ENCODE peak calls at places on chromosomes 4 and X, in ten cellular contexts. One of them, this sample, is unnamed.

GRCh38 chr4:172726001-172726423 is 442.6 kb upstream of the GALNT7 start:
- DNase-seq in adipocyte: no peak
- DNase-seq in fibroblast of mammary gland: no peak
- DNase-seq in upper lobe of left lung: no peak
- DNase-seq in IMR-90: no peak
- DNase-seq in upper lobe of right lung: no peak
- DNase-seq in choroid plexus epithelial cell: peak
- DNase-seq in heart right ventricle: no peak
- DNase-seq in mucosa of descending colon: peak
- DNase-seq in NB4: no peak
- DNase-seq in this sample: peak

GRCh38 chrX:47802589-47802988 is 34.1 kb upstream of the ZNF81 start:
- DNase-seq in fibroblast of mammary gland: peak
- DNase-seq in NB4: peak
- DNase-seq in upper lobe of right lung: no peak
- DNase-seq in adipocyte: peak
- DNase-seq in choroid plexus epithelial cell: peak
- DNase-seq in upper lobe of left lung: no peak
- DNase-seq in heart right ventricle: no peak
- DNase-seq in IMR-90: peak
- DNase-seq in mucosa of descending colon: no peak
- DNase-seq in this sample: no peak

GRCh38 chr4:1356181-1356998 is 9.4 kb downstream of the UVSSA start:
- DNase-seq in mucosa of descending colon: peak
- DNase-seq in adipocyte: peak
- DNase-seq in heart right ventricle: peak
- DNase-seq in IMR-90: peak
- DNase-seq in choroid plexus epithelial cell: peak
- DNase-seq in NB4: peak
- DNase-seq in fibroblast of mammary gland: peak
- DNase-seq in upper lobe of right lung: no peak
- DNase-seq in upper lobe of left lung: peak
- DNase-seq in this sample: no peak

GRCh38 chr4:2623442-2623841 is 87.0 kb downstream of the FAM193A start:
- DNase-seq in fibroblast of mammary gland: no peak
- DNase-seq in upper lobe of left lung: no peak
- DNase-seq in NB4: no peak
- DNase-seq in upper lobe of right lung: peak
- DNase-seq in IMR-90: no peak
- DNase-seq in mucosa of descending colon: no peak
- DNase-seq in adipocyte: no peak
- DNase-seq in heart right ventricle: no peak
- DNase-seq in choroid plexus epithelial cell: no peak
- DNase-seq in this sample: no peak

GRCh38 chrX:17527135-17527701 is 152.2 kb downstream of the NHS start:
- DNase-seq in fibroblast of mammary gland: no peak
- DNase-seq in adipocyte: no peak
- DNase-seq in upper lobe of right lung: peak
- DNase-seq in NB4: peak
- DNase-seq in mucosa of descending colon: peak
- DNase-seq in heart right ventricle: peak
- DNase-seq in choroid plexus epithelial cell: no peak
- DNase-seq in IMR-90: peak
- DNase-seq in upper lobe of left lung: no peak
- DNase-seq in this sample: no peak

GRCh38 chrX:43357741-43358140 is 298.4 kb upstream of the MAOA start:
- DNase-seq in IMR-90: no peak
- DNase-seq in heart right ventricle: no peak
- DNase-seq in choroid plexus epithelial cell: no peak
- DNase-seq in upper lobe of left lung: no peak
- DNase-seq in fibroblast of mammary gland: no peak
- DNase-seq in NB4: no peak
- DNase-seq in adipocyte: no peak
- DNase-seq in mucosa of descending colon: no peak
- DNase-seq in upper lobe of right lung: no peak
- DNase-seq in this sample: no peak

GRCh38 chr4:144501231-144501780 is 144.7 kb upstream of the HHIP start:
- DNase-seq in choroid plexus epithelial cell: peak
- DNase-seq in heart right ventricle: no peak
- DNase-seq in upper lobe of right lung: no peak
- DNase-seq in fibroblast of mammary gland: no peak
- DNase-seq in IMR-90: no peak
- DNase-seq in NB4: no peak
- DNase-seq in adipocyte: no peak
- DNase-seq in upper lobe of left lung: no peak
- DNase-seq in mucosa of descending colon: no peak
- DNase-seq in this sample: no peak

GRCh38 chr4:14237911-14238310 is 610.4 kb upstream of the BOD1L1 start:
- DNase-seq in heart right ventricle: no peak
- DNase-seq in IMR-90: no peak
- DNase-seq in fibroblast of mammary gland: peak
- DNase-seq in adipocyte: no peak
- DNase-seq in upper lobe of left lung: no peak
- DNase-seq in mucosa of descending colon: no peak
- DNase-seq in upper lobe of right lung: no peak
- DNase-seq in NB4: no peak
- DNase-seq in choroid plexus epithelial cell: no peak
- DNase-seq in this sample: no peak

GRCh38 chr4:1008840-1009646 is 2.4 kb upstream of the FGFRL1 start:
- DNase-seq in fibroblast of mammary gland: no peak
- DNase-seq in IMR-90: no peak
- DNase-seq in upper lobe of right lung: peak
- DNase-seq in mucosa of descending colon: peak
- DNase-seq in NB4: peak
- DNase-seq in upper lobe of left lung: peak
- DNase-seq in heart right ventricle: peak
- DNase-seq in adipocyte: peak
- DNase-seq in choroid plexus epithelial cell: no peak
- DNase-seq in this sample: no peak

GRCh38 chr4:125515016-125515415 is 200.3 kb downstream of the FAT4 start:
- DNase-seq in NB4: no peak
- DNase-seq in upper lobe of right lung: no peak
- DNase-seq in upper lobe of left lung: no peak
- DNase-seq in choroid plexus epithelial cell: no peak
- DNase-seq in heart right ventricle: no peak
- DNase-seq in fibroblast of mammary gland: no peak
- DNase-seq in mucosa of descending colon: no peak
- DNase-seq in IMR-90: no peak
- DNase-seq in adipocyte: no peak
- DNase-seq in this sample: no peak

GRCh38 chr4:74428278-74428677 is 16.7 kb upstream of the AREG start:
- DNase-seq in IMR-90: peak
- DNase-seq in choroid plexus epithelial cell: peak
- DNase-seq in upper lobe of left lung: no peak
- DNase-seq in upper lobe of right lung: no peak
- DNase-seq in NB4: no peak
- DNase-seq in adipocyte: no peak
- DNase-seq in mucosa of descending colon: no peak
- DNase-seq in fibroblast of mammary gland: peak
- DNase-seq in heart right ventricle: no peak
- DNase-seq in this sample: no peak

GRCh38 chr4:89140168-89140759 is 28.9 kb downstream of the TIGD2 start:
- DNase-seq in upper lobe of left lung: no peak
- DNase-seq in NB4: no peak
- DNase-seq in choroid plexus epithelial cell: peak
- DNase-seq in heart right ventricle: no peak
- DNase-seq in IMR-90: no peak
- DNase-seq in fibroblast of mammary gland: no peak
- DNase-seq in adipocyte: no peak
- DNase-seq in upper lobe of right lung: no peak
- DNase-seq in mucosa of descending colon: no peak
- DNase-seq in this sample: no peak

GRCh38 chr4:69484011-69484410 is 11.7 kb downstream of the UGT2B4 start:
- DNase-seq in upper lobe of left lung: no peak
- DNase-seq in choroid plexus epithelial cell: no peak
- DNase-seq in upper lobe of right lung: no peak
- DNase-seq in IMR-90: no peak
- DNase-seq in heart right ventricle: no peak
- DNase-seq in adipocyte: no peak
- DNase-seq in mucosa of descending colon: no peak
- DNase-seq in NB4: no peak
- DNase-seq in fibroblast of mammary gland: no peak
- DNase-seq in this sample: no peak

GRCh38 chr4:153181293-153182080 is 22.8 kb upstream of the TRIM2 start:
- DNase-seq in heart right ventricle: no peak
- DNase-seq in adipocyte: no peak
- DNase-seq in upper lobe of right lung: no peak
- DNase-seq in NB4: no peak
- DNase-seq in mucosa of descending colon: no peak
- DNase-seq in upper lobe of left lung: no peak
- DNase-seq in IMR-90: peak
- DNase-seq in fibroblast of mammary gland: peak
- DNase-seq in choroid plexus epithelial cell: no peak
- DNase-seq in this sample: no peak

GRCh38 chrX:39667746-39668507 is 429.8 kb downstream of the BCOR start:
- DNase-seq in mucosa of descending colon: no peak
- DNase-seq in fibroblast of mammary gland: no peak
- DNase-seq in adipocyte: peak
- DNase-seq in NB4: no peak
- DNase-seq in heart right ventricle: no peak
- DNase-seq in upper lobe of left lung: no peak
- DNase-seq in choroid plexus epithelial cell: no peak
- DNase-seq in upper lobe of right lung: no peak
- DNase-seq in IMR-90: no peak
- DNase-seq in this sample: no peak

GRCh38 chr4:163113921-163114703 is 52.6 kb downstream of the NAF1 start:
- DNase-seq in heart right ventricle: no peak
- DNase-seq in IMR-90: no peak
- DNase-seq in choroid plexus epithelial cell: no peak
- DNase-seq in adipocyte: no peak
- DNase-seq in upper lobe of left lung: no peak
- DNase-seq in upper lobe of right lung: no peak
- DNase-seq in fibroblast of mammary gland: peak
- DNase-seq in mucosa of descending colon: no peak
- DNase-seq in NB4: no peak
- DNase-seq in this sample: no peak
- H3K4me3 ChIP-seq in heart right ventricle: no peak
- H3K4me3 ChIP-seq in IMR-90: no peak
- H3K4me3 ChIP-seq in choroid plexus epithelial cell: no peak
- H3K4me3 ChIP-seq in adipocyte: no peak
- H3K4me3 ChIP-seq in upper lobe of left lung: no peak
- H3K4me3 ChIP-seq in upper lobe of right lung: no peak
- H3K4me3 ChIP-seq in fibroblast of mammary gland: no peak
- H3K4me3 ChIP-seq in mucosa of descending colon: no peak
- H3K4me3 ChIP-seq in NB4: no peak
- H3K4me3 ChIP-seq in this sample: no peak

DNA sequence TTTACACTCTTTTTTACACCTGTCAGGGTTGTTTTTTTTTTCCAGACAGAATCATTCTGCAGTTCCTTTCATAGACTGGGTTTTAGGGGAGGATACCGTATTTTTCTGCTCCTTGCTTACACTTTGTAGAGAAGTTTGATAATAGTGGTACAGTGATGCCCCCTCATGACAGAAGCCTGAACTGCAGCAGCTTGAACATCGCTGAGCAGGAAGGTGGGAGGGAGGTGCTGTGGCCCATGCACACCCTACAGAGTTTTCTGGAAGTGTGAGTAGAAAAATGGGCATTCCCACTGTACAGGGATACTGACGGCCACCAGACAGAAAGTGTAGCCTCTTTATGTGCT is 54.5 kb downstream of the RAB40A start:
- DNase-seq in IMR-90: peak
- DNase-seq in NB4: peak
- DNase-seq in upper lobe of left lung: no peak
- DNase-seq in choroid plexus epithelial cell: peak
- DNase-seq in fibroblast of mammary gland: peak
- DNase-seq in heart right ventricle: peak
- DNase-seq in mucosa of descending colon: peak
- DNase-seq in adipocyte: peak
- DNase-seq in upper lobe of right lung: peak
- DNase-seq in this sample: peak
- H3K4me3 ChIP-seq in IMR-90: no peak
- H3K4me3 ChIP-seq in NB4: no peak
- H3K4me3 ChIP-seq in upper lobe of left lung: peak
- H3K4me3 ChIP-seq in choroid plexus epithelial cell: peak
- H3K4me3 ChIP-seq in fibroblast of mammary gland: peak
- H3K4me3 ChIP-seq in heart right ventricle: peak
- H3K4me3 ChIP-seq in mucosa of descending colon: no peak
- H3K4me3 ChIP-seq in adipocyte: peak
- H3K4me3 ChIP-seq in upper lobe of right lung: peak
- H3K4me3 ChIP-seq in this sample: peak

GRCh38 chr4:113539408-113539807 is 222.1 kb downstream of the CAMK2D start:
- DNase-seq in choroid plexus epithelial cell: peak
- DNase-seq in NB4: no peak
- DNase-seq in IMR-90: peak
- DNase-seq in adipocyte: peak
- DNase-seq in upper lobe of left lung: no peak
- DNase-seq in heart right ventricle: no peak
- DNase-seq in upper lobe of right lung: no peak
- DNase-seq in fibroblast of mammary gland: peak
- DNase-seq in mucosa of descending colon: no peak
- DNase-seq in this sample: peak
- H3K4me3 ChIP-seq in choroid plexus epithelial cell: no peak
- H3K4me3 ChIP-seq in NB4: no peak
- H3K4me3 ChIP-seq in IMR-90: no peak
- H3K4me3 ChIP-seq in adipocyte: no peak
- H3K4me3 ChIP-seq in upper lobe of left lung: no peak
- H3K4me3 ChIP-seq in heart right ventricle: no peak
- H3K4me3 ChIP-seq in upper lobe of right lung: no peak
- H3K4me3 ChIP-seq in fibroblast of mammary gland: no peak
- H3K4me3 ChIP-seq in mucosa of descending colon: no peak
- H3K4me3 ChIP-seq in this sample: no peak

GRCh38 chr4:175106301-175106700 is 188.1 kb downstream of the ADAM29 start:
- DNase-seq in mucosa of descending colon: no peak
- DNase-seq in upper lobe of left lung: no peak
- DNase-seq in upper lobe of right lung: no peak
- DNase-seq in heart right ventricle: no peak
- DNase-seq in adipocyte: no peak
- DNase-seq in NB4: no peak
- DNase-seq in choroid plexus epithelial cell: no peak
- DNase-seq in IMR-90: no peak
- DNase-seq in fibroblast of mammary gland: no peak
- DNase-seq in this sample: no peak
- H3K4me3 ChIP-seq in mucosa of descending colon: no peak
- H3K4me3 ChIP-seq in upper lobe of left lung: no peak
- H3K4me3 ChIP-seq in upper lobe of right lung: no peak
- H3K4me3 ChIP-seq in heart right ventricle: no peak
- H3K4me3 ChIP-seq in adipocyte: no peak
- H3K4me3 ChIP-seq in NB4: no peak
- H3K4me3 ChIP-seq in choroid plexus epithelial cell: no peak
- H3K4me3 ChIP-seq in IMR-90: no peak
- H3K4me3 ChIP-seq in fibroblast of mammary gland: no peak
- H3K4me3 ChIP-seq in this sample: no peak

DNA sequence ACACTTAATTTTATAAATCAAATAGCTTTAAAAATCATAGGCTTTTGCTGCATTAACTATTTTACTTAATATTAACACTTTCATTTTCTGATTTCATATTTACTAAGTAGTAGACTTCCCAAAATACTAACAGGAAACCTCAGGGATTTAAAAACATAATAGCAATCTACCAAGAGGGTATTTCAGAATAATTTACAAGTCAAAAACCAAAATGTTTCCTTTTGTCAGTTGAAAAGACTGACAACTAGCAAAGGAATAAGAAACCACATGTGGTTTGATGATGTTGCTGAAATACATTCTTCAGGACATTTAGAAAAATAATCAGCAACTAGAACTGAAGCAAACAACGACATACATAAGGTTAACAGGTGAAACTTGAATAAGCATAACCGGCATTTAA is 40.1 kb downstream of the DHX15 start:
- DNase-seq in choroid plexus epithelial cell: peak
- DNase-seq in NB4: no peak
- DNase-seq in upper lobe of right lung: no peak
- DNase-seq in adipocyte: no peak
- DNase-seq in upper lobe of left lung: no peak
- DNase-seq in IMR-90: no peak
- DNase-seq in fibroblast of mammary gland: no peak
- DNase-seq in mucosa of descending colon: no peak
- DNase-seq in heart right ventricle: no peak
- DNase-seq in this sample: no peak
- H3K4me3 ChIP-seq in choroid plexus epithelial cell: no peak
- H3K4me3 ChIP-seq in NB4: no peak
- H3K4me3 ChIP-seq in upper lobe of right lung: no peak
- H3K4me3 ChIP-seq in adipocyte: no peak
- H3K4me3 ChIP-seq in upper lobe of left lung: no peak
- H3K4me3 ChIP-seq in IMR-90: no peak
- H3K4me3 ChIP-seq in fibroblast of mammary gland: no peak
- H3K4me3 ChIP-seq in mucosa of descending colon: no peak
- H3K4me3 ChIP-seq in heart right ventricle: no peak
- H3K4me3 ChIP-seq in this sample: no peak